ENCODE peak calls at places on chromosomes 13 and 19, in nine cellular contexts. S is HL-60; X is activated CD8-positive, alpha-beta memory T cell treated with anti-CD3 and anti-CD28 coated beads, Interleukin-2, amount 50 U/mL, for 4 hours; V is activated CD4-positive, alpha-beta memory T cell treated with anti-CD3 and anti-CD28 coated beads, Interleukin-2, amount 10 ng/mL, durations not matched to agents 7 days and 5 days; I is stimulated activated CD4-positive, alpha-beta T cell treated with anti-CD3 and anti-CD28 coated beads, Interleukin-15, amount 100 ng/mL, for 48 hours; W is AG20443; Y is MM.1S; L is right cardiac atrium; A is cardiac fibroblast. F is an unnamed sample.

GRCh38 chr19:48292798-48293197 is 22.9 kb downstream of the ZNF114 start:
- DNase-seq in X (no peak), V (no peak), A (peak), L (no peak), I (no peak), W (peak), S (no peak), Y (no peak), F (no peak)

GRCh38 chr13:37446503-37446902 is 152.1 kb downstream of the POSTN start:
- DNase-seq in S (no peak), I (no peak), X (no peak), W (peak), A (peak), L (no peak), V (no peak), Y (no peak), F (no peak)

GRCh38 chr19:28164214-28164613 is 1048.7 kb downstream of the UQCRFS1 start:
- DNase-seq in I (no peak), A (no peak), X (no peak), W (no peak), V (no peak), S (no peak), L (no peak), Y (no peak), F (no peak)

GRCh38 chr19:46745521-46746280 is at the start of gene FKRP:
- DNase-seq in Y (no peak), L (no peak), S (peak), W (peak), I (no peak), A (no peak), V (peak), X (peak), F (peak)

GRCh38 chr13:85806553-85807175 is 7.4 kb upstream of the SLITRK6 start:
- DNase-seq in X (no peak), Y (peak), V (no peak), S (peak), A (peak), L (no peak), W (peak), I (no peak), F (no peak)

GRCh38 chr13:95627590-95627989 is 16.9 kb downstream of the DZIP1 start:
- DNase-seq in V (no peak), I (no peak), A (no peak), S (no peak), W (no peak), X (no peak), Y (no peak), L (no peak), F (no peak)

GRCh38 chr13:46622918-46623256 is 69.9 kb downstream of the LRCH1 start:
- DNase-seq in Y (no peak), I (no peak), X (no peak), L (peak), W (peak), A (peak), V (no peak), S (no peak), F (no peak)

GRCh38 chr19:51131780-51132680 is 7.3 kb downstream of the SIGLEC9 start:
- DNase-seq in X (no peak), L (peak), W (no peak), V (peak), S (peak), A (peak), Y (no peak), I (no peak), F (no peak)

GRCh38 chr19:45568732-45569131 is 15.9 kb downstream of the OPA3 start:
- DNase-seq in V (no peak), L (no peak), I (no peak), S (no peak), A (peak), Y (no peak), X (no peak), W (peak), F (no peak)

GRCh38 chr13:98372886-98373285 is 195.8 kb upstream of the RNF113B start:
- DNase-seq in I (no peak), W (no peak), S (no peak), X (no peak), L (no peak), A (peak), Y (no peak), V (no peak), F (no peak)

GRCh38 chr13:65497265-65497664 is 1732.9 kb downstream of the PCDH9 start:
- DNase-seq in Y (no peak), W (peak), S (no peak), A (no peak), L (no peak), X (no peak), I (no peak), V (no peak), F (no peak)

GRCh38 chr19:51354742-51355148 is 11.4 kb downstream of the ETFB start:
- DNase-seq in V (no peak), X (no peak), L (no peak), Y (no peak), W (no peak), S (no peak), I (no peak), A (peak), F (peak)

GRCh38 chr13:96994030-96994848 is at the start of gene OXGR1:
- DNase-seq in L (no peak), S (no peak), X (no peak), Y (peak), W (peak), I (no peak), A (no peak), V (no peak), F (no peak)

GRCh38 chr13:45615501-45616101 is at the start of gene ERICH6B:
- DNase-seq in W (peak), A (peak), L (peak), S (peak), X (no peak), V (no peak), I (no peak), Y (no peak), F (no peak)

GRCh38 chr13:105971720-105972119 is 563.7 kb downstream of the EFNB2 start:
- DNase-seq in I (no peak), X (no peak), V (no peak), S (no peak), Y (no peak), L (no peak), W (no peak), A (no peak), F (no peak)

GRCh38 chr19:7848779-7849457 is 18.9 kb downstream of the EVI5L start:
- DNase-seq in I (no peak), Y (no peak), V (no peak), L (no peak), X (no peak), A (no peak), S (no peak), W (no peak), F (no peak)

GRCh38 chr13:75366380-75367280 is 115.3 kb downstream of the TBC1D4 start:
- DNase-seq in Y (no peak), S (no peak), I (no peak), X (no peak), A (peak), W (no peak), L (no peak), V (no peak), F (no peak)

GRCh38 chr13:110676511-110677204 is 29.3 kb downstream of the CARS2 start:
- DNase-seq in L (no peak), Y (peak), A (no peak), V (no peak), I (peak), S (no peak), W (no peak), X (no peak), F (no peak)